ENCODE peak calls at places on chromosome 6, in four cellular contexts. K, W, P and D are unnamed samples.

GRCh38 chr6:65776332-65776731 is 69.3 kb upstream of the EYS start:
- DNase-seq in P (no peak), W (no peak), K (peak), D (no peak)

GRCh38 chr6:149003560-149003959 is 256.7 kb downstream of the UST start:
- DNase-seq in W (no peak), P (no peak), K (no peak), D (no peak)

GRCh38 chr6:159106627-159107241 is 61.9 kb upstream of the TAGAP start:
- DNase-seq in K (peak), P (peak), W (peak), D (peak)

GRCh38 chr6:36961441-36962430 is 7.2 kb downstream of the PI16 start:
- DNase-seq in P (no peak), W (no peak), K (no peak), D (no peak)

GRCh38 chr6:11021714-11022113 is 22.4 kb downstream of the ELOVL2 start:
- DNase-seq in P (no peak), W (no peak), K (no peak), D (no peak)

GRCh38 chr6:515267-515666 is 123.7 kb downstream of the IRF4 start:
- DNase-seq in W (no peak), P (no peak), K (peak), D (no peak)

GRCh38 chr6:75349262-75349984 is 64.8 kb upstream of the TMEM30A start:
- DNase-seq in W (peak), K (peak), P (peak), D (peak)

GRCh38 chr6:72554761-72555221 is 67.1 kb upstream of the KCNQ5 start:
- DNase-seq in W (peak), K (no peak), P (peak), D (peak)

GRCh38 chr6:116062496-116062895 is 1.8 kb upstream of the FRK start:
- DNase-seq in K (no peak), P (no peak), W (no peak), D (no peak)

GRCh38 chr6:39100358-39100757 is 14.6 kb downstream of the SAYSD1 start:
- DNase-seq in K (no peak), W (no peak), P (no peak), D (no peak)

GRCh38 chr6:39107034-39107433 is 8.0 kb downstream of the SAYSD1 start:
- DNase-seq in P (no peak), K (no peak), W (no peak), D (no peak)

GRCh38 chr6:39102821-39103136 is 12.2 kb downstream of the SAYSD1 start:
- DNase-seq in W (no peak), P (no peak), K (no peak), D (no peak)

GRCh38 chr6:39104528-39104927 is 10.5 kb downstream of the SAYSD1 start:
- DNase-seq in P (no peak), K (no peak), W (no peak), D (no peak)

DNA sequence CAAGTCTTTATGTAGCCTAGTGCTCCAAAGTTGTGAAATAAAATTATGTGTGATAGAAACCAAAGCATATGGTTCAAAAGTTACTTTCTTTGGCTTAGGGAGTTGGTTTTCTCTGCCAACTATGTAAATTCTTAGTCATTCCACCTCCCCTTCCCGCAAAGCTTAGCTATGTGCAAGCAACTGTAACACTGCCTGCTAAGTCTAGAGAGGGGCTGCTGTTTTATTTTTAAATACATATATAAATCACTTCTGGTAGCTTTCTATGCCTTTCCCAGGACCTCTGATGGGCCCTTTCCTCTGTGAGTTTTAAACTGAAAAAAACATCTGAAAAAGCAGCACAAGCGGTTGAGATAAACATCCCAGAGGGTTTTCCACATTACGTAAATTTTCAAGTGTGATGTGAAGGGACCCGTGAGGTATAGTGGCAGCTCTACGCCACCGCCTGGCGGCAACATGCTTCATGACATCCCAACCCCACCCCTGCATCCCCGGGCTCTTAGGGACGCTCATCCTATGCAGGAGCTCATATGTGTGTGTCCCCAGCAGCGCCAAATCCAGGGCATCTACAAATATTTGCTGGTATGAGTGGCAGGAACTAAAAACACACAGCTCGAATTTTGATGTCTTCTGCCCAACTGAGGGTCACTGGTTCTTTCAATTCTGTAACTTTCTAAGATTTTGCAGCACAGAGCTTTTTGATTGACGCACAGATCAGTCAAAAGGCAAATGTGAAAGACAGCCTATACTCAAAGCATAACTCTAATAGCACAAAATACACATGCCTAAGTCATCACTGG is 12.8 kb downstream of the SAYSD1 start:
- DNase-seq in W (peak), P (peak), K (peak), D (peak)
- TF ChIP-seq CTCF in W (peak), P (peak), K (peak), D (peak)

GRCh38 chr6:110656492-110656891 is 158.8 kb downstream of the CDK19 start:
- DNase-seq in K (no peak), P (no peak), W (no peak), D (no peak)

GRCh38 chr6:110661426-110661825 is 153.8 kb downstream of the CDK19 start:
- DNase-seq in K (no peak), W (no peak), P (no peak), D (no peak)

GRCh38 chr6:110658621-110659211 is 156.6 kb downstream of the CDK19 start:
- DNase-seq in W (no peak), P (no peak), K (no peak), D (no peak)

GRCh38 chr6:110662468-110663211 is 152.6 kb downstream of the CDK19 start:
- DNase-seq in W (peak), P (no peak), K (no peak), D (peak)

GRCh38 chr6:110660066-110660655 is 155.1 kb downstream of the CDK19 start:
- DNase-seq in W (no peak), P (no peak), K (no peak), D (no peak)
- H3K4me3 ChIP-seq in W (no peak), P (no peak), K (no peak), D (no peak)

GRCh38 chr6:24274441-24275083 is 83.3 kb downstream of the DCDC2 start:
- DNase-seq in K (peak), W (peak), P (peak), D (peak)
- TF ChIP-seq CTCF in K (peak), W (peak), P (peak), D (peak)

GRCh38 chr6:140208286-140208685 is 833.8 kb upstream of the CITED2 start:
- DNase-seq in P (no peak), W (no peak), K (no peak), D (no peak)
- H3K4me3 ChIP-seq in P (no peak), W (no peak), K (no peak), D (no peak)

GRCh38 chr6:168030218-168030693 is 32.8 kb downstream of the KIF25 start:
- DNase-seq in P (no peak), W (no peak), K (no peak), D (no peak)

GRCh38 chr6:168031411-168032382 is 34.2 kb downstream of the KIF25 start:
- DNase-seq in K (no peak), P (peak), W (peak), D (no peak)

GRCh38 chr6:168033791-168034190 is 36.3 kb downstream of the KIF25 start:
- DNase-seq in W (no peak), K (no peak), P (no peak), D (no peak)

GRCh38 chr6:168030881-168031280 is 33.4 kb downstream of the KIF25 start:
- DNase-seq in P (no peak), K (no peak), W (no peak), D (no peak)

GRCh38 chr6:168032383-168032760 is 34.9 kb downstream of the KIF25 start:
- DNase-seq in K (peak), W (peak), P (peak), D (peak)
- TF ChIP-seq CTCF in K (no peak), W (peak), P (peak), D (peak)

GRCh38 chr6:144468709-144469108 is 183.6 kb downstream of the UTRN start:
- DNase-seq in W (no peak), K (no peak), P (no peak), D (no peak)
- H3K4me3 ChIP-seq in W (no peak), K (no peak), P (no peak), D (no peak)